ENCODE peak calls at places on chromosomes 1 and 21, in seven cellular contexts. N, O, T, W, J, M and Q are unnamed samples.

GRCh38 chr1:227424159-227424680 is 105.9 kb upstream of the CDC42BPA start:
- DNase-seq in N (no peak), O (no peak), T (no peak), W (no peak), J (no peak), M (no peak), Q (no peak)

GRCh38 chr21:40830836-40831235 is 16.1 kb downstream of the DSCAM start:
- DNase-seq in N (no peak), O (no peak), T (no peak), W (no peak), J (no peak), M (no peak), Q (no peak)

GRCh38 chr1:10494754-10495474 is 20.2 kb downstream of the PEX14 start:
- DNase-seq in N (peak; percentile 81), O (peak; percentile 43), T (peak; percentile 73), W (peak; percentile 78), J (peak; percentile 66), M (peak; percentile 76), Q (no peak)

GRCh38 chr1:53047737-53048344 is 14.2 kb upstream of the PODN start:
- DNase-seq in N (no peak), O (no peak), T (no peak), W (no peak), J (no peak), M (no peak), Q (no peak)

GRCh38 chr1:55586771-55587170 is 371.6 kb upstream of the USP24 start:
- DNase-seq in N (no peak), O (no peak), T (no peak), W (no peak), J (no peak), M (no peak), Q (no peak)

GRCh38 chr1:109398343-109399225 is 866 bp upstream of the SORT1 start:
- DNase-seq in N (peak; percentile 4), O (no peak), T (no peak), W (no peak), J (no peak), M (no peak), Q (no peak)

GRCh38 chr1:54857741-54858665 is 29.0 kb downstream of the DHCR24 start:
- DNase-seq in N (no peak), O (no peak), T (no peak), W (no peak), J (no peak), M (no peak), Q (no peak)

GRCh38 chr1:174791863-174792262 is 207.9 kb upstream of the CACYBP start:
- DNase-seq in N (no peak), O (no peak), T (no peak), W (no peak), J (no peak), M (no peak), Q (no peak)

GRCh38 chr1:91070274-91070673 is 48.4 kb upstream of the ZNF644 start:
- DNase-seq in N (no peak), O (no peak), T (no peak), W (no peak), J (no peak), M (no peak), Q (no peak)

GRCh38 chr1:157289001-157289400 is 150.8 kb upstream of the ETV3 start:
- DNase-seq in N (no peak), O (no peak), T (no peak), W (no peak), J (no peak), M (no peak), Q (no peak)

GRCh38 chr21:36207577-36208320 is 51.1 kb downstream of the DOP1B start:
- DNase-seq in N (no peak), O (no peak), T (no peak), W (no peak), J (no peak), M (no peak), Q (no peak)

GRCh38 chr1:216902669-216903388 is 179.6 kb upstream of the ESRRG start:
- DNase-seq in N (no peak), O (no peak), T (no peak), W (peak; percentile 17), J (no peak), M (no peak), Q (no peak)

GRCh38 chr1:85555867-85556577 is 24.5 kb upstream of the CCN1 start:
- DNase-seq in N (no peak), O (no peak), T (no peak), W (no peak), J (no peak), M (no peak), Q (no peak)

GRCh38 chr1:248752119-248752931 is 3.2 kb downstream of the LYPD8 start:
- DNase-seq in N (peak; percentile 2), O (no peak), T (no peak), W (no peak), J (no peak), M (no peak), Q (no peak)

GRCh38 chr1:205597691-205598314 is 34.0 kb downstream of the ELK4 start:
- DNase-seq in N (no peak), O (no peak), T (no peak), W (no peak), J (no peak), M (no peak), Q (no peak)

GRCh38 chr1:56831874-56832693 is 12.9 kb upstream of the FYB2 start:
- DNase-seq in N (peak; percentile 76), O (peak; percentile 44), T (peak; percentile 57), W (peak; percentile 72), J (no peak), M (peak; percentile 35), Q (peak; percentile 51)

GRCh38 chr1:97070366-97070765 is 348.8 kb downstream of the PTBP2 start:
- DNase-seq in N (no peak), O (no peak), T (no peak), W (no peak), J (no peak), M (no peak), Q (no peak)

GRCh38 chr1:81699234-81699633 is 101.5 kb upstream of the ADGRL2 start:
- DNase-seq in N (peak; percentile 22), O (no peak), T (no peak), W (no peak), J (no peak), M (no peak), Q (no peak)

GRCh38 chr1:218080818-218081217 is 204.3 kb upstream of the RRP15 start:
- DNase-seq in N (no peak), O (no peak), T (no peak), W (no peak), J (no peak), M (no peak), Q (no peak)

GRCh38 chr1:153799016-153799415 is 23.8 kb downstream of the SLC27A3 start:
- DNase-seq in N (no peak), O (no peak), T (no peak), W (peak; percentile 2), J (no peak), M (no peak), Q (no peak)

GRCh38 chr1:78301141-78301540 is 189.6 kb upstream of the PTGFR start:
- DNase-seq in N (no peak), O (no peak), T (no peak), W (no peak), J (no peak), M (no peak), Q (no peak)

GRCh38 chr1:42282024-42282579 is 52.9 kb downstream of the FOXJ3 start:
- DNase-seq in N (no peak), O (no peak), T (no peak), W (no peak), J (no peak), M (no peak), Q (no peak)

GRCh38 chr1:22652881-22653316 is at the start of gene C1QB:
- DNase-seq in N (no peak), O (no peak), T (no peak), W (peak; percentile 13), J (no peak), M (no peak), Q (no peak)

GRCh38 chr1:246333855-246334254 is 173.2 kb downstream of the SMYD3 start:
- DNase-seq in N (no peak), O (no peak), T (no peak), W (no peak), J (no peak), M (no peak), Q (no peak)

GRCh38 chr1:25431495-25432363 is 1.0 kb downstream of the MACO1 start:
- DNase-seq in N (peak; percentile 10), O (peak; percentile 30), T (peak; percentile 35), W (peak; percentile 51), J (peak; percentile 56), M (no peak), Q (no peak)

GRCh38 chr1:173269490-173270230 is 62.5 kb upstream of the TNFSF4 start:
- DNase-seq in N (no peak), O (no peak), T (no peak), W (no peak), J (no peak), M (peak; percentile 40), Q (no peak)

GRCh38 chr1:50369830-50370229 is 53.4 kb downstream of the DMRTA2 start:
- DNase-seq in N (peak; percentile 37), O (no peak), T (no peak), W (no peak), J (no peak), M (no peak), Q (no peak)
- TF ChIP-seq CTCF in N (peak; percentile 46), O (no peak), T (no peak), W (no peak), J (no peak), M (peak; percentile 5), Q (peak; percentile 46)

DNA sequence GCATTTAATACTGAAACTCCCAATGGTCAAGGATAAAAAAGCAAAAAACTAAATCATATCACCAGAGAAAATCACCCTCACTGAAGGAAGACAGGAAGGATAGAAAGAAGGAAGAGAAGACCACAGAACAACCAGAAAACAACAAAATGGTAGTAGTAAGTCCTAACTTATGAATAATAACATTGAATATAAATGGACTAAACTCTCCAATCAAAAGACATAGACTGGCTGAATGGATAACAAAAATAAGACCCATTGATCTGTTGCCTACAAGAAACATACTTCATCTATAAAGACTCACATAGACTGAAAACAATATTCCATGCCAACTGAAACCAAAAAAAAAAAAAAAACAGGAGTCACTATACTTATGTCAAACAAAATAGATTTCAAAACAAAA is 347.7 kb downstream of the NCAM2 start:
- DNase-seq in N (no peak), O (no peak), T (no peak), W (no peak), J (no peak), M (no peak), Q (no peak)
- H3K9me3 ChIP-seq in N (peaks cover 8% of the 10 kb centered on the region), O (no peaks in the 10 kb centered on the region), T (no peaks in the 10 kb centered on the region), W (peaks cover 19% of the 10 kb centered on the region), J (peaks cover 34% of the 10 kb centered on the region), M (no peaks in the 10 kb centered on the region), Q (no peaks in the 10 kb centered on the region)

DNA sequence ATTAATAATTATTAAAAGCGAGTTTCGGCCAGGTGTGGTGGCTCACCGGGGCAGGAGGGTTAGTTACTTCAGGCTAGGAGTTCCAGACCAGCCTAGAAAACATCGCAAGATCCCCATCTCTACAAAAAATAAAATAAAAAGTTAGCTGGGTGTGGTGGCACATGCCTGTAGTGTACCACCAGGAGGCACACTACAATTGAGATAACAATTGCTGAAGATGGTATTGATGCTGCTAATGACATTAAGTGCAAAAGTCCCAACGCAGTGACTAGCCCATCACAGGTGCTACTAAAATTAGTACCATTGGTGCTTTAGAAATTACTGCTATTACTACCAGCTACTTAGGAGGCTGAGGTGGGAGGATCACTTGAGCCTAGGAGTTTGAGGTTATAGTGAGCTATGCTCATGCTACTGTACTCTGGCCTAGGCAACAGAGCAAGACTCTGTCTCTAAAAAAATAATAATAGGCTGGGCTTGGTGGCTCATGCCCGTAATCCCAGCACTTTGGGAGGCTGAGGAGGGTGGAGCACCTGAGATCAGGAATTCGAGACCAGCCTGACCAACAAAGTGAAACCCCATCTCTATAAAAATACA is 156.6 kb downstream of the GREM2 start:
- DNase-seq in N (peak; percentile 48), O (no peak), T (no peak), W (no peak), J (no peak), M (no peak), Q (no peak)
- TF ChIP-seq CTCF in N (peak; percentile 64), O (no peak), T (no peak), W (no peak), J (peak; percentile 11), M (peak; percentile 31), Q (peak; percentile 42)

GRCh38 chr1:152162826-152163463 is 3.9 kb upstream of the RPTN start:
- DNase-seq in N (no peak), O (no peak), T (no peak), W (no peak), J (no peak), M (peak; percentile 28), Q (peak; percentile 54)
- H3K9me3 ChIP-seq in N (peaks cover 5% of the 10 kb centered on the region), O (no peaks in the 10 kb centered on the region), T (no peaks in the 10 kb centered on the region), W (no peaks in the 10 kb centered on the region), J (no peaks in the 10 kb centered on the region), M (no peaks in the 10 kb centered on the region), Q (no peaks in the 10 kb centered on the region)